ENCODE peak calls at places on chromosomes 1 and 21, in eight cellular contexts. S is posterior vena cava; N is effector memory CD8-positive, alpha-beta T cell; U is cerebellar cortex; V is NCI-H774; R is glutamatergic neuron; O is left lung; D is cardiac fibroblast. Q is an unnamed sample.

GRCh38 chr1:203799157-203799556 is 3.7 kb downstream of the ZBED6 start:
- DNase-seq in N (no peak), D (no peak), S (no peak), R (no peak), V (no peak), U (no peak), O (no peak), Q (no peak)

GRCh38 chr1:36166938-36167910 is 11.3 kb downstream of the MAP7D1 start:
- DNase-seq in R (no peak), N (no peak), D (no peak), S (no peak), U (no peak), O (no peak), V (no peak), Q (no peak)

GRCh38 chr1:156247460-156248322 is at the start of gene PAQR6:
- DNase-seq in R (peak), D (no peak), S (no peak), V (no peak), N (no peak), U (peak), O (no peak), Q (no peak)

GRCh38 chr1:172902861-172903381 is 147.8 kb downstream of the TNFSF18 start:
- DNase-seq in S (no peak), V (no peak), O (no peak), U (no peak), D (peak), R (no peak), N (no peak), Q (no peak)

GRCh38 chr1:234768569-234769283 is 158.7 kb upstream of the IRF2BP2 start:
- DNase-seq in D (no peak), N (no peak), V (no peak), U (no peak), S (no peak), R (no peak), O (no peak), Q (peak)

GRCh38 chr1:58162952-58163550 is 383.5 kb downstream of the OMA1 start:
- DNase-seq in V (peak), U (peak), D (peak), O (peak), N (no peak), S (no peak), R (peak), Q (no peak)

GRCh38 chr1:224502459-224503160 is 68.0 kb upstream of the WDR26 start:
- DNase-seq in V (peak), N (no peak), D (no peak), R (peak), S (no peak), U (peak), O (no peak), Q (no peak)

GRCh38 chr1:185628102-185628501 is 106.1 kb upstream of the HMCN1 start:
- DNase-seq in V (no peak), S (no peak), R (no peak), D (no peak), U (no peak), N (no peak), O (no peak), Q (no peak)

GRCh38 chr1:207499573-207499972 is 3.6 kb downstream of the CR1 start:
- DNase-seq in D (peak), V (peak), R (peak), O (peak), S (peak), U (peak), N (peak), Q (no peak)

GRCh38 chr1:205162301-205162700 is 40.5 kb upstream of the RBBP5 start:
- DNase-seq in D (peak), R (no peak), S (no peak), V (no peak), U (no peak), O (no peak), N (no peak), Q (no peak)

GRCh38 chr1:41800237-41800902 is 118.4 kb downstream of the HIVEP3 start:
- DNase-seq in R (no peak), D (peak), O (no peak), V (no peak), N (no peak), U (peak), S (no peak), Q (no peak)

GRCh38 chr21:45990741-45991605 is 9.4 kb downstream of the COL6A1 start:
- DNase-seq in U (no peak), V (no peak), S (peak), D (no peak), N (no peak), O (peak), R (peak), Q (peak)

GRCh38 chr1:194225781-194226180 is 1039.4 kb upstream of the B3GALT2 start:
- DNase-seq in N (no peak), V (no peak), U (no peak), R (no peak), D (no peak), O (no peak), S (no peak), Q (no peak)

GRCh38 chr1:38772953-38773352 is 86.6 kb downstream of the RRAGC start:
- DNase-seq in V (no peak), U (no peak), N (no peak), R (no peak), S (no peak), D (no peak), O (no peak), Q (no peak)

GRCh38 chr1:71080178-71080781 is 555 bp downstream of the ZRANB2 start:
- DNase-seq in D (peak), N (no peak), R (no peak), S (no peak), U (peak), O (no peak), V (no peak), Q (no peak)

GRCh38 chr1:27102134-27102706 is 52.7 kb downstream of the SLC9A1 start:
- DNase-seq in R (no peak), O (no peak), D (no peak), V (no peak), N (no peak), S (peak), U (no peak), Q (no peak)

GRCh38 chr1:76568839-76569238 is 298.4 kb upstream of the ST6GALNAC5 start:
- DNase-seq in O (no peak), N (no peak), S (no peak), D (no peak), V (no peak), R (no peak), U (no peak), Q (no peak)

GRCh38 chr1:54559771-54560231 is 11.8 kb downstream of the ACOT11 start:
- DNase-seq in N (no peak), O (no peak), D (no peak), S (no peak), V (no peak), R (no peak), U (peak), Q (peak)

GRCh38 chr1:152164542-152165136 is 5.6 kb upstream of the RPTN start:
- DNase-seq in R (no peak), D (no peak), U (no peak), N (no peak), S (no peak), O (no peak), V (no peak), Q (no peak)

GRCh38 chr1:163120372-163120771 is 51.2 kb downstream of the RGS4 start:
- DNase-seq in V (no peak), O (no peak), R (no peak), S (no peak), U (no peak), N (no peak), D (no peak), Q (no peak)

GRCh38 chr21:15182731-15183130 is 117.9 kb upstream of the NRIP1 start:
- DNase-seq in U (no peak), D (no peak), V (no peak), N (no peak), R (no peak), S (no peak), O (no peak), Q (no peak)

GRCh38 chr1:113233441-113233840 is 156.9 kb upstream of the MAGI3 start:
- DNase-seq in R (no peak), S (no peak), V (no peak), O (no peak), U (no peak), N (no peak), D (no peak), Q (no peak)

GRCh38 chr1:93749894-93750301 is 68.3 kb upstream of the BCAR3 start:
- DNase-seq in N (no peak), V (no peak), D (no peak), R (no peak), S (no peak), U (no peak), O (no peak), Q (no peak)

GRCh38 chr1:30419246-30419720 is 304.1 kb downstream of the MATN1 start:
- DNase-seq in R (no peak), O (no peak), S (peak), V (no peak), U (no peak), D (no peak), N (no peak), Q (no peak)

GRCh38 chr1:4594286-4594991 is 60.0 kb upstream of the AJAP1 start:
- DNase-seq in R (no peak), S (peak), O (no peak), N (no peak), D (no peak), U (no peak), V (no peak), Q (peak)